ENCODE peak calls at places on chromosome 9, in nine cellular contexts. S is LoVo; G is NT2/D1; U is mucosa of gallbladder; K is fibroblast of the aortic adventitia; P is stimulated activated CD8-positive, alpha-beta memory T cell treated with anti-CD3 and anti-CD28 coated beads, Interleukin-12 subunit alpha, Interleukin-12 subunit beta, amount 100 ng/mL, for 1 hour; D is T follicular helper cell; M is psoas muscle; N is endothelial cell. E is an unnamed sample.

GRCh38 chr9:96082516-96083232 is 207.2 kb downstream of the ERCC6L2 start:
- DNase-seq in M (no peak), K (no peak), D (no peak), U (no peak), P (no peak), G (no peak), N (no peak), S (no peak), E (no peak)

GRCh38 chr9:112299514-112299913 is 33.9 kb downstream of the PTBP3 start:
- DNase-seq in N (no peak), U (no peak), S (no peak), D (no peak), K (peak; percentile 82), M (no peak), P (no peak), G (no peak), E (peak; percentile 60)

GRCh38 chr9:34375901-34376595 is 650 bp downstream of the MYORG start:
- DNase-seq in N (peak; percentile 54), P (peak; percentile 20), M (peak; percentile 69), D (no peak), S (peak; percentile 60), U (peak; percentile 59), G (no peak), K (peak; percentile 6), E (peak; percentile 11)

GRCh38 chr9:21761309-21761901 is 41.0 kb upstream of the MTAP start:
- DNase-seq in D (no peak), M (no peak), K (no peak), U (no peak), P (no peak), G (no peak), S (no peak), N (no peak), E (peak; percentile 58)

GRCh38 chr9:136520053-136520540 is 25.8 kb downstream of the NOTCH1 start:
- DNase-seq in S (no peak), K (no peak), M (no peak), P (no peak), D (no peak), U (peak; percentile 80), N (no peak), G (no peak), E (no peak)

GRCh38 chr9:116870566-116870965 is 183.5 kb downstream of the TRIM32 start:
- DNase-seq in D (no peak), P (no peak), M (no peak), K (no peak), N (no peak), U (peak; percentile 91), G (no peak), S (peak; percentile 44), E (no peak)

GRCh38 chr9:126696764-126697145 is 83.0 kb downstream of the LMX1B start:
- DNase-seq in M (no peak), K (no peak), U (no peak), S (no peak), N (no peak), D (no peak), P (no peak), G (no peak), E (no peak)

GRCh38 chr9:90821697-90822096 is 20.1 kb downstream of the SYK start:
- DNase-seq in M (no peak), P (no peak), D (no peak), G (no peak), S (no peak), K (no peak), N (no peak), U (no peak), E (no peak)

GRCh38 chr9:69016366-69017096 is 2.6 kb upstream of the PRKACG start:
- DNase-seq in S (no peak), P (no peak), U (no peak), K (no peak), G (no peak), M (no peak), D (no peak), N (no peak), E (no peak)

GRCh38 chr9:137797206-137798120 is 80.1 kb upstream of the CACNA1B start:
- DNase-seq in N (no peak), G (no peak), M (no peak), S (no peak), U (no peak), P (no peak), K (no peak), D (no peak), E (no peak)

GRCh38 chr9:29717576-29717975 is 2144.3 kb upstream of the C9orf72 start:
- DNase-seq in D (no peak), M (no peak), U (no peak), P (no peak), N (no peak), G (no peak), K (no peak), S (no peak), E (no peak)

GRCh38 chr9:4547016-4547415 is 56.7 kb downstream of the SLC1A1 start:
- DNase-seq in U (no peak), G (no peak), M (no peak), D (no peak), N (no peak), K (peak; percentile 59), S (no peak), P (no peak), E (peak; percentile 35)

GRCh38 chr9:131277673-131278420 is 1.5 kb upstream of the FAM78A start:
- DNase-seq in M (peak; percentile 87), G (peak; percentile 88), U (peak; percentile 78), S (peak; percentile 74), N (peak; percentile 79), P (peak; percentile 53), D (peak; percentile 70), K (peak; percentile 74), E (peak; percentile 81)

GRCh38 chr9:32742296-32742695 is 41.0 kb upstream of the TMEM215 start:
- DNase-seq in D (no peak), N (no peak), K (no peak), S (no peak), G (no peak), U (no peak), P (no peak), M (no peak), E (no peak)

GRCh38 chr9:18861599-18862546 is 171.1 kb downstream of the SAXO1 start:
- DNase-seq in S (no peak), N (peak; percentile 21), M (peak; percentile 66), P (no peak), D (no peak), K (peak; percentile 88), U (peak; percentile 25), G (peak; percentile 20), E (peak; percentile 52)

GRCh38 chr9:105280730-105281129 is 36.3 kb downstream of the SLC44A1 start:
- DNase-seq in S (no peak), U (no peak), P (no peak), G (no peak), D (no peak), M (no peak), N (no peak), K (peak; percentile 31), E (peak; percentile 58)

GRCh38 chr9:29861803-29862202 is 2288.5 kb upstream of the C9orf72 start:
- DNase-seq in U (no peak), S (no peak), M (no peak), P (no peak), K (no peak), D (no peak), G (no peak), N (no peak), E (no peak)

GRCh38 chr9:126643945-126644527 is 30.3 kb downstream of the LMX1B start:
- DNase-seq in P (no peak), N (no peak), S (no peak), K (no peak), D (no peak), U (peak; percentile 77), M (no peak), G (no peak), E (no peak)

GRCh38 chr9:110033869-110034268 is 174.1 kb downstream of the C9orf152 start:
- DNase-seq in U (no peak), M (no peak), S (no peak), P (no peak), K (peak; percentile 36), G (no peak), D (no peak), N (no peak), E (peak; percentile 52)

GRCh38 chr9:36899406-36899805 is 134.7 kb downstream of the PAX5 start:
- DNase-seq in N (no peak), U (no peak), G (no peak), S (no peak), K (no peak), P (no peak), D (no peak), M (no peak), E (no peak)

GRCh38 chr9:75891277-75892167 is 1.0 kb downstream of the PCSK5 start:
- DNase-seq in K (peak; percentile 54), U (peak; percentile 53), P (no peak), M (peak; percentile 39), G (no peak), N (peak; percentile 35), D (no peak), S (peak; percentile 13), E (peak; percentile 34)

GRCh38 chr9:38337706-38338264 is 54.7 kb upstream of the ALDH1B1 start:
- DNase-seq in S (no peak), K (no peak), U (no peak), M (no peak), P (no peak), G (no peak), D (no peak), N (no peak), E (no peak)